ENCODE peak calls at places on chromosomes 13 and 19, in eight cellular contexts. T is activated gamma-delta T cell treated with Interleukin-2 at 50 U/mL for 16 hours; H is stimulated activated CD4-positive, alpha-beta T cell treated with anti-CD3 and anti-CD28 coated beads, Interleukin-4, amount 100 ng/mL, for 24 hours; J is effector CD4-positive, alpha-beta T cell; L is nephron progenitor cell; E is CD8-positive, alpha-beta memory T cell; Q is ACHN; B is head of caudate nucleus. C is an unnamed sample.

GRCh38 chr13:52832268-52832667 is 16.2 kb downstream of the PCDH8 start:
- DNase-seq in Q (no peak), H (no peak), L (no peak), E (no peak), B (no peak), T (no peak), J (no peak), C (no peak)

GRCh38 chr19:5718579-5719273 is 1.2 kb downstream of the LONP1 start:
- DNase-seq in L (no peak), B (peak), T (no peak), J (no peak), H (peak), E (no peak), Q (peak), C (peak)

GRCh38 chr19:42079276-42079669 is 3.3 kb downstream of the ZNF574 start:
- DNase-seq in E (no peak), H (no peak), J (no peak), B (no peak), Q (no peak), T (no peak), L (no peak), C (no peak)

GRCh38 chr13:113880651-113881611 is 17.1 kb upstream of the GAS6 start:
- DNase-seq in B (no peak), Q (no peak), J (no peak), E (no peak), L (no peak), H (no peak), T (no peak), C (no peak)

GRCh38 chr13:50400035-50400726 is 384.9 kb downstream of the KCNRG start:
- DNase-seq in J (no peak), H (no peak), Q (no peak), B (peak), L (no peak), E (no peak), T (no peak), C (no peak)

GRCh38 chr13:75760182-75760981 is 124.3 kb downstream of the LMO7 start:
- DNase-seq in B (peak), E (no peak), J (no peak), Q (peak), T (no peak), H (no peak), L (no peak), C (no peak)

GRCh38 chr13:32629866-32630265 is 43.6 kb downstream of the PDS5B start:
- DNase-seq in H (no peak), E (no peak), T (no peak), B (no peak), Q (no peak), J (no peak), L (no peak), C (no peak)

GRCh38 chr13:74194856-74195255 is 60.7 kb upstream of the KLF12 start:
- DNase-seq in B (no peak), Q (no peak), E (no peak), J (no peak), H (no peak), T (no peak), L (no peak), C (no peak)

GRCh38 chr13:108322206-108322824 is 52.8 kb downstream of the TNFSF13B start:
- DNase-seq in T (no peak), Q (peak), H (no peak), B (no peak), J (no peak), L (no peak), E (no peak), C (no peak)

GRCh38 chr19:805600-806550 is 8.6 kb downstream of the PTBP1 start:
- DNase-seq in E (no peak), Q (no peak), J (no peak), H (no peak), T (no peak), L (no peak), B (no peak), C (no peak)

GRCh38 chr19:53308339-53308811 is 25.2 kb upstream of the ZNF845 start:
- DNase-seq in T (no peak), B (peak), E (no peak), L (no peak), H (no peak), Q (no peak), J (no peak), C (no peak)

GRCh38 chr13:106594986-106595385 is 27.0 kb upstream of the ARGLU1 start:
- DNase-seq in H (no peak), B (no peak), L (no peak), J (no peak), T (no peak), Q (no peak), E (no peak), C (no peak)

GRCh38 chr13:30410705-30411125 is 11.6 kb upstream of the UBE2L5 start:
- DNase-seq in L (no peak), E (no peak), T (no peak), B (no peak), Q (no peak), J (no peak), H (no peak), C (no peak)

GRCh38 chr19:40398417-40399056 is 8.6 kb upstream of the HIPK4 start:
- DNase-seq in E (peak), L (peak), Q (no peak), B (peak), H (peak), J (peak), T (peak), C (no peak)